ENCODE peak calls at places on chromosomes 1 and 21, in four cellular contexts. One of them, this sample, is unnamed.

GRCh38 chr1:194174528-194174927 is 988.1 kb upstream of the B3GALT2 start:
- DNase-seq in naive thymus-derived CD4-positive, alpha-beta T cell: no peak
- DNase-seq in CD8-positive, alpha-beta memory T cell: no peak
- DNase-seq in HCT116: no peak
- DNase-seq in this sample: no peak

GRCh38 chr1:26408604-26409003 is 2.0 kb upstream of the LIN28A start:
- DNase-seq in CD8-positive, alpha-beta memory T cell: peak; percentile 84
- DNase-seq in HCT116: no peak
- DNase-seq in naive thymus-derived CD4-positive, alpha-beta T cell: peak; percentile 80
- DNase-seq in this sample: peak; percentile 51

GRCh38 chr1:107195476-107195875 is 54.6 kb downstream of the NTNG1 start:
- DNase-seq in HCT116: no peak
- DNase-seq in naive thymus-derived CD4-positive, alpha-beta T cell: no peak
- DNase-seq in CD8-positive, alpha-beta memory T cell: no peak
- DNase-seq in this sample: no peak

GRCh38 chr1:35570589-35571137 is 2.5 kb upstream of the TFAP2E start:
- DNase-seq in naive thymus-derived CD4-positive, alpha-beta T cell: no peak
- DNase-seq in HCT116: no peak
- DNase-seq in CD8-positive, alpha-beta memory T cell: peak; percentile 24
- DNase-seq in this sample: no peak

GRCh38 chr1:23673086-23673813 is 18.4 kb upstream of the RPL11 start:
- DNase-seq in naive thymus-derived CD4-positive, alpha-beta T cell: no peak
- DNase-seq in CD8-positive, alpha-beta memory T cell: no peak
- DNase-seq in HCT116: no peak
- DNase-seq in this sample: no peak

GRCh38 chr1:206447079-206447780 is 23.0 kb upstream of the IKBKE start:
- DNase-seq in CD8-positive, alpha-beta memory T cell: no peak
- DNase-seq in naive thymus-derived CD4-positive, alpha-beta T cell: no peak
- DNase-seq in HCT116: no peak
- DNase-seq in this sample: no peak

GRCh38 chr1:223137402-223138100 is 5.5 kb downstream of the TLR5 start:
- DNase-seq in naive thymus-derived CD4-positive, alpha-beta T cell: no peak
- DNase-seq in CD8-positive, alpha-beta memory T cell: no peak
- DNase-seq in HCT116: no peak
- DNase-seq in this sample: no peak

GRCh38 chr1:200974711-200975110 is 48.8 kb downstream of the KIF21B start:
- DNase-seq in CD8-positive, alpha-beta memory T cell: no peak
- DNase-seq in naive thymus-derived CD4-positive, alpha-beta T cell: no peak
- DNase-seq in HCT116: no peak
- DNase-seq in this sample: no peak

GRCh38 chr1:119784127-119784781 is 15.5 kb upstream of the HMGCS2 start:
- DNase-seq in CD8-positive, alpha-beta memory T cell: no peak
- DNase-seq in HCT116: no peak
- DNase-seq in naive thymus-derived CD4-positive, alpha-beta T cell: no peak
- DNase-seq in this sample: no peak

GRCh38 chr1:112298558-112298957 is 97.5 kb upstream of the CTTNBP2NL start:
- DNase-seq in CD8-positive, alpha-beta memory T cell: peak; percentile 49
- DNase-seq in HCT116: peak; percentile 48
- DNase-seq in naive thymus-derived CD4-positive, alpha-beta T cell: no peak
- DNase-seq in this sample: peak; percentile 29

GRCh38 chr1:89732643-89733222 is 88.1 kb upstream of the LRRC8D start:
- DNase-seq in naive thymus-derived CD4-positive, alpha-beta T cell: no peak
- DNase-seq in HCT116: no peak
- DNase-seq in CD8-positive, alpha-beta memory T cell: no peak
- DNase-seq in this sample: no peak

GRCh38 chr1:23593556-23594148 is 34.4 kb upstream of the ID3 start:
- DNase-seq in naive thymus-derived CD4-positive, alpha-beta T cell: no peak
- DNase-seq in HCT116: no peak
- DNase-seq in CD8-positive, alpha-beta memory T cell: no peak
- DNase-seq in this sample: no peak

GRCh38 chr1:30359821-30360220 is 363.6 kb downstream of the MATN1 start:
- DNase-seq in HCT116: no peak
- DNase-seq in naive thymus-derived CD4-positive, alpha-beta T cell: no peak
- DNase-seq in CD8-positive, alpha-beta memory T cell: no peak
- DNase-seq in this sample: no peak

GRCh38 chr21:25561668-25562641 is 45.3 kb downstream of the MRPL39 start:
- DNase-seq in CD8-positive, alpha-beta memory T cell: peak; percentile 72
- DNase-seq in HCT116: no peak
- DNase-seq in naive thymus-derived CD4-positive, alpha-beta T cell: peak; percentile 43
- DNase-seq in this sample: peak; percentile 38

GRCh38 chr1:164905891-164906290 is 346.9 kb downstream of the PBX1 start:
- DNase-seq in CD8-positive, alpha-beta memory T cell: no peak
- DNase-seq in HCT116: no peak
- DNase-seq in naive thymus-derived CD4-positive, alpha-beta T cell: no peak
- DNase-seq in this sample: no peak

GRCh38 chr1:110177775-110178174 is 27.5 kb downstream of the SLC6A17 start:
- DNase-seq in CD8-positive, alpha-beta memory T cell: no peak
- DNase-seq in HCT116: no peak
- DNase-seq in naive thymus-derived CD4-positive, alpha-beta T cell: no peak
- DNase-seq in this sample: no peak

GRCh38 chr1:41381691-41382530 is 20.7 kb downstream of the FOXO6 start:
- DNase-seq in HCT116: peak; percentile 42
- DNase-seq in CD8-positive, alpha-beta memory T cell: no peak
- DNase-seq in naive thymus-derived CD4-positive, alpha-beta T cell: no peak
- DNase-seq in this sample: peak; percentile 25

GRCh38 chr1:116309090-116309870 is 63.8 kb upstream of the ATP1A1 start:
- DNase-seq in CD8-positive, alpha-beta memory T cell: no peak
- DNase-seq in naive thymus-derived CD4-positive, alpha-beta T cell: no peak
- DNase-seq in HCT116: no peak
- DNase-seq in this sample: no peak

GRCh38 chr1:58816747-58817221 is 32.9 kb upstream of the JUN start:
- DNase-seq in CD8-positive, alpha-beta memory T cell: no peak
- DNase-seq in naive thymus-derived CD4-positive, alpha-beta T cell: no peak
- DNase-seq in HCT116: no peak
- DNase-seq in this sample: no peak

GRCh38 chr1:12600335-12600734 is 17.7 kb downstream of the DHRS3 start:
- DNase-seq in CD8-positive, alpha-beta memory T cell: no peak
- DNase-seq in naive thymus-derived CD4-positive, alpha-beta T cell: no peak
- DNase-seq in HCT116: no peak
- DNase-seq in this sample: no peak

GRCh38 chr1:41361495-41362356 is 492 bp downstream of the FOXO6 start:
- DNase-seq in HCT116: no peak
- DNase-seq in CD8-positive, alpha-beta memory T cell: peak; percentile 61
- DNase-seq in naive thymus-derived CD4-positive, alpha-beta T cell: no peak
- DNase-seq in this sample: peak; percentile 28

GRCh38 chr1:62271137-62271536 is 48.1 kb downstream of the KANK4 start:
- DNase-seq in HCT116: no peak
- DNase-seq in CD8-positive, alpha-beta memory T cell: no peak
- DNase-seq in naive thymus-derived CD4-positive, alpha-beta T cell: no peak
- DNase-seq in this sample: no peak

GRCh38 chr1:40627987-40628902 is 37.2 kb downstream of the RIMS3 start:
- DNase-seq in HCT116: no peak
- DNase-seq in CD8-positive, alpha-beta memory T cell: no peak
- DNase-seq in naive thymus-derived CD4-positive, alpha-beta T cell: no peak
- DNase-seq in this sample: no peak

GRCh38 chr1:247646867-247647266 is 32.7 kb downstream of the OR13G1 start:
- DNase-seq in HCT116: no peak
- DNase-seq in CD8-positive, alpha-beta memory T cell: no peak
- DNase-seq in naive thymus-derived CD4-positive, alpha-beta T cell: no peak
- DNase-seq in this sample: no peak

GRCh38 chr1:154178856-154179811 is 12.8 kb downstream of the TPM3 start:
- DNase-seq in HCT116: no peak
- DNase-seq in naive thymus-derived CD4-positive, alpha-beta T cell: no peak
- DNase-seq in CD8-positive, alpha-beta memory T cell: no peak
- DNase-seq in this sample: peak; percentile 40

GRCh38 chr1:225825078-225825477 is 15.2 kb downstream of the EPHX1 start:
- DNase-seq in naive thymus-derived CD4-positive, alpha-beta T cell: no peak
- DNase-seq in HCT116: no peak
- DNase-seq in CD8-positive, alpha-beta memory T cell: no peak
- DNase-seq in this sample: no peak

GRCh38 chr1:195981448-195982139 is 626.6 kb downstream of the KCNT2 start:
- DNase-seq in naive thymus-derived CD4-positive, alpha-beta T cell: no peak
- DNase-seq in HCT116: no peak
- DNase-seq in CD8-positive, alpha-beta memory T cell: no peak
- DNase-seq in this sample: no peak

GRCh38 chr1:217498209-217498608 is 132.7 kb downstream of the GPATCH2 start:
- DNase-seq in CD8-positive, alpha-beta memory T cell: no peak
- DNase-seq in naive thymus-derived CD4-positive, alpha-beta T cell: no peak
- DNase-seq in HCT116: no peak
- DNase-seq in this sample: no peak

GRCh38 chr1:214116258-214116657 is 128.5 kb downstream of the PROX1 start:
- DNase-seq in naive thymus-derived CD4-positive, alpha-beta T cell: no peak
- DNase-seq in CD8-positive, alpha-beta memory T cell: no peak
- DNase-seq in HCT116: no peak
- DNase-seq in this sample: no peak

GRCh38 chr1:2275796-2276536 is 47.8 kb downstream of the SKI start:
- DNase-seq in CD8-positive, alpha-beta memory T cell: no peak
- DNase-seq in HCT116: no peak
- DNase-seq in naive thymus-derived CD4-positive, alpha-beta T cell: no peak
- DNase-seq in this sample: no peak

GRCh38 chr1:47901001-47901575 is 96.1 kb downstream of the TRABD2B start:
- DNase-seq in HCT116: no peak
- DNase-seq in naive thymus-derived CD4-positive, alpha-beta T cell: no peak
- DNase-seq in CD8-positive, alpha-beta memory T cell: no peak
- DNase-seq in this sample: no peak

GRCh38 chr1:159279754-159280153 is 22.4 kb upstream of the FCER1A start:
- DNase-seq in HCT116: no peak
- DNase-seq in naive thymus-derived CD4-positive, alpha-beta T cell: no peak
- DNase-seq in CD8-positive, alpha-beta memory T cell: no peak
- DNase-seq in this sample: no peak

GRCh38 chr1:223775054-223775453 is 62.7 kb downstream of the CAPN2 start:
- DNase-seq in CD8-positive, alpha-beta memory T cell: no peak
- DNase-seq in naive thymus-derived CD4-positive, alpha-beta T cell: no peak
- DNase-seq in HCT116: no peak
- DNase-seq in this sample: no peak

GRCh38 chr21:35102488-35103407 is 53.6 kb upstream of the RUNX1 start:
- DNase-seq in HCT116: no peak
- DNase-seq in naive thymus-derived CD4-positive, alpha-beta T cell: peak; percentile 78
- DNase-seq in CD8-positive, alpha-beta memory T cell: no peak
- DNase-seq in this sample: no peak

GRCh38 chr1:244231193-244231571 is 180.1 kb downstream of the ZBTB18 start:
- DNase-seq in naive thymus-derived CD4-positive, alpha-beta T cell: no peak
- DNase-seq in HCT116: no peak
- DNase-seq in CD8-positive, alpha-beta memory T cell: no peak
- DNase-seq in this sample: no peak

GRCh38 chr1:6483761-6484117 is 7.7 kb downstream of the PLEKHG5 start:
- DNase-seq in CD8-positive, alpha-beta memory T cell: no peak
- DNase-seq in naive thymus-derived CD4-positive, alpha-beta T cell: no peak
- DNase-seq in HCT116: no peak
- DNase-seq in this sample: no peak

GRCh38 chr1:114756949-114757454 is 782 bp downstream of the CSDE1 start:
- DNase-seq in HCT116: no peak
- DNase-seq in CD8-positive, alpha-beta memory T cell: no peak
- DNase-seq in naive thymus-derived CD4-positive, alpha-beta T cell: no peak
- DNase-seq in this sample: no peak

GRCh38 chr1:202862672-202863560 is 26.0 kb downstream of the RABIF start:
- DNase-seq in CD8-positive, alpha-beta memory T cell: no peak
- DNase-seq in naive thymus-derived CD4-positive, alpha-beta T cell: no peak
- DNase-seq in HCT116: no peak
- DNase-seq in this sample: peak; percentile 17

GRCh38 chr1:202858306-202858705 is 30.6 kb downstream of the RABIF start:
- DNase-seq in CD8-positive, alpha-beta memory T cell: no peak
- DNase-seq in naive thymus-derived CD4-positive, alpha-beta T cell: no peak
- DNase-seq in HCT116: no peak
- DNase-seq in this sample: no peak

GRCh38 chr1:202860744-202861419 is 28.1 kb downstream of the RABIF start:
- DNase-seq in naive thymus-derived CD4-positive, alpha-beta T cell: no peak
- DNase-seq in CD8-positive, alpha-beta memory T cell: no peak
- DNase-seq in HCT116: peak; percentile 38
- DNase-seq in this sample: peak; percentile 78

GRCh38 chr1:202858789-202859414 is 30.0 kb downstream of the RABIF start:
- DNase-seq in CD8-positive, alpha-beta memory T cell: no peak
- DNase-seq in HCT116: no peak
- DNase-seq in naive thymus-derived CD4-positive, alpha-beta T cell: no peak
- DNase-seq in this sample: no peak

GRCh38 chr1:202861420-202862121 is 27.4 kb downstream of the RABIF start:
- DNase-seq in naive thymus-derived CD4-positive, alpha-beta T cell: peak; percentile 10
- DNase-seq in CD8-positive, alpha-beta memory T cell: no peak
- DNase-seq in HCT116: peak; percentile 75
- DNase-seq in this sample: peak; percentile 96
- H3K4me3 ChIP-seq in naive thymus-derived CD4-positive, alpha-beta T cell: peak overlapping the region; percentile 53
- H3K4me3 ChIP-seq in CD8-positive, alpha-beta memory T cell: peak overlapping the region; percentile 61
- H3K4me3 ChIP-seq in HCT116: peak overlapping the region; percentile 77
- H3K4me3 ChIP-seq in this sample: peak overlapping the region; percentile 66

GRCh38 chr1:183632087-183632486 is 3.5 kb downstream of the ARPC5 start:
- DNase-seq in naive thymus-derived CD4-positive, alpha-beta T cell: no peak
- DNase-seq in HCT116: no peak
- DNase-seq in CD8-positive, alpha-beta memory T cell: no peak
- DNase-seq in this sample: no peak

GRCh38 chr1:183635112-183635605 is 424 bp downstream of the ARPC5 start:
- DNase-seq in HCT116: no peak
- DNase-seq in CD8-positive, alpha-beta memory T cell: peak; percentile 50
- DNase-seq in naive thymus-derived CD4-positive, alpha-beta T cell: no peak
- DNase-seq in this sample: peak; percentile 57

GRCh38 chr1:183633676-183634343 is 1.8 kb downstream of the ARPC5 start:
- DNase-seq in HCT116: peak; percentile 63
- DNase-seq in naive thymus-derived CD4-positive, alpha-beta T cell: peak; percentile 59
- DNase-seq in CD8-positive, alpha-beta memory T cell: peak; percentile 49
- DNase-seq in this sample: peak; percentile 49

GRCh38 chr1:183634429-183635065 is 1.0 kb downstream of the ARPC5 start:
- DNase-seq in CD8-positive, alpha-beta memory T cell: no peak
- DNase-seq in HCT116: no peak
- DNase-seq in naive thymus-derived CD4-positive, alpha-beta T cell: peak; percentile 9
- DNase-seq in this sample: no peak

GRCh38 chr1:183632964-183633363 is 2.6 kb downstream of the ARPC5 start:
- DNase-seq in CD8-positive, alpha-beta memory T cell: no peak
- DNase-seq in naive thymus-derived CD4-positive, alpha-beta T cell: peak; percentile 10
- DNase-seq in HCT116: no peak
- DNase-seq in this sample: no peak
- H3K4me3 ChIP-seq in CD8-positive, alpha-beta memory T cell: peak overlapping the region; percentile 84
- H3K4me3 ChIP-seq in naive thymus-derived CD4-positive, alpha-beta T cell: peak overlapping the region; percentile 94
- H3K4me3 ChIP-seq in HCT116: no peak overlapping the region
- H3K4me3 ChIP-seq in this sample: peak overlapping the region; percentile 71

DNA sequence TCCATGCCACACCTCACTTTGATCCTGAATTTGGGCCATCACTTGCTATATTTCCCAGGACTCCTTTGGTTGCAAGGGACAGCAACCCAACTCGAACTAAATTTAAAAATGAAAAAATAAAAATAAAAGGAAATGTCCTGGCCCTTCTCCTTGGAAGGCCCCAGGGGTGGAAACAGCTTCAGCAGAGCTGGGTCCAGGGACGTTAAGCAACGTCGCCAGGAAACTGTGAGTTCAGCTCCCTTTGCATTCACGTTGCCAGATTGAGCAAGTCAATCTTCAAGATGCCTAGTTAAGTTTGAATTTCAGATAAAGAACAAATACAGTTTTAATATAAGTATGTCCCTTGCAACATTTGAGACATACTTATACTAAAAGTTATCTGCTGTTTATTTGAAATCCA is 14.6 kb upstream of the SPSB1 start:
- DNase-seq in naive thymus-derived CD4-positive, alpha-beta T cell: no peak
- DNase-seq in CD8-positive, alpha-beta memory T cell: no peak
- DNase-seq in HCT116: no peak
- DNase-seq in this sample: no peak
- H3K4me3 ChIP-seq in naive thymus-derived CD4-positive, alpha-beta T cell: no peak overlapping the region
- H3K4me3 ChIP-seq in CD8-positive, alpha-beta memory T cell: no peak overlapping the region
- H3K4me3 ChIP-seq in HCT116: no peak overlapping the region
- H3K4me3 ChIP-seq in this sample: no peak overlapping the region

GRCh38 chr1:86938450-86938849 is 24.0 kb downstream of the HS2ST1 start:
- DNase-seq in HCT116: no peak
- DNase-seq in CD8-positive, alpha-beta memory T cell: no peak
- DNase-seq in naive thymus-derived CD4-positive, alpha-beta T cell: no peak
- DNase-seq in this sample: no peak
- H3K4me3 ChIP-seq in HCT116: no peak overlapping the region
- H3K4me3 ChIP-seq in CD8-positive, alpha-beta memory T cell: no peak overlapping the region
- H3K4me3 ChIP-seq in naive thymus-derived CD4-positive, alpha-beta T cell: no peak overlapping the region
- H3K4me3 ChIP-seq in this sample: no peak overlapping the region